ENCODE peak calls at places on chromosomes 6 and 20, in seven cellular contexts. H is ovary; L is T-helper 9 cell; B is stimulated activated CD4-positive, alpha-beta T cell treated with anti-CD3 and anti-CD28 coated beads, Interleukin-1b, Interleukin-23, amount 100 ng/mL, for 4 hours; U is iris pigment epithelial cell; Z is NCI-H2081; W is T-cell. A is an unnamed sample.

GRCh38 chr20:2822073-2822472 is 5.9 kb downstream of the TMEM239 start:
- DNase-seq in B (no peak), W (peak), L (peak), U (peak), H (no peak), Z (no peak), A (peak)

GRCh38 chr6:119742188-119742803 is 392.7 kb upstream of the MAN1A1 start:
- DNase-seq in U (peak), W (peak), H (no peak), B (peak), Z (peak), L (peak), A (peak)

GRCh38 chr20:63135411-63135810 is 80.5 kb downstream of the YTHDF1 start:
- DNase-seq in L (no peak), Z (no peak), B (no peak), U (no peak), H (no peak), W (no peak), A (peak)

GRCh38 chr6:64505312-64505711 is 869.7 kb downstream of the PHF3 start:
- DNase-seq in U (no peak), W (no peak), L (no peak), B (no peak), H (no peak), Z (no peak), A (peak)

GRCh38 chr6:127606131-127606562 is 29.2 kb downstream of the C6orf58 start:
- DNase-seq in U (peak), B (no peak), Z (peak), L (no peak), H (peak), W (no peak), A (peak)

GRCh38 chr20:47493954-47494293 is 7.8 kb upstream of the NCOA3 start:
- DNase-seq in B (no peak), Z (no peak), H (no peak), W (no peak), L (no peak), U (no peak), A (no peak)

GRCh38 chr6:19050765-19051164 is 663.6 kb downstream of the RNF144B start:
- DNase-seq in B (no peak), Z (no peak), U (no peak), W (no peak), L (no peak), H (no peak), A (no peak)

GRCh38 chr6:139159016-139159415 is 24.1 kb downstream of the HECA start:
- DNase-seq in Z (no peak), B (no peak), W (no peak), L (no peak), H (no peak), U (no peak), A (no peak)

GRCh38 chr20:39108746-39109145 is 146.6 kb downstream of the DHX35 start:
- DNase-seq in Z (no peak), U (peak), H (no peak), B (no peak), L (no peak), W (no peak), A (no peak)

GRCh38 chr6:85360794-85361642 is 88.9 kb upstream of the NT5E start:
- DNase-seq in H (no peak), W (no peak), U (peak), B (no peak), Z (no peak), L (no peak), A (no peak)

GRCh38 chr6:98944598-98945011 is 3.1 kb downstream of the FBXL4 start:
- DNase-seq in W (no peak), L (no peak), B (no peak), H (no peak), U (peak), Z (peak), A (no peak)

GRCh38 chr20:38649275-38649891 is 47.8 kb downstream of the ARHGAP40 start:
- DNase-seq in B (no peak), W (no peak), L (no peak), H (no peak), Z (peak), U (peak), A (peak)

GRCh38 chr6:17485181-17485580 is 91.8 kb downstream of the CAP2 start:
- DNase-seq in W (no peak), U (no peak), B (no peak), L (no peak), Z (peak), H (no peak), A (no peak)

GRCh38 chr6:166608819-166609218 is 18.2 kb downstream of the RPS6KA2 start:
- DNase-seq in B (no peak), Z (no peak), U (peak), W (no peak), L (no peak), H (no peak), A (no peak)

GRCh38 chr6:15402401-15403045 is 156.7 kb downstream of the JARID2 start:
- DNase-seq in U (no peak), H (no peak), W (no peak), L (no peak), B (no peak), Z (no peak), A (no peak)

GRCh38 chr6:88637761-88638160 is 325.7 kb downstream of the RNGTT start:
- DNase-seq in Z (no peak), W (no peak), L (no peak), U (no peak), H (no peak), B (no peak), A (no peak)

GRCh38 chr20:33561981-33562601 is 72.2 kb downstream of the CBFA2T2 start:
- DNase-seq in Z (peak), B (no peak), H (peak), U (peak), L (no peak), W (no peak), A (peak)

GRCh38 chr20:62004614-62005013 is 61.1 kb downstream of the TAF4 start:
- DNase-seq in W (no peak), L (no peak), H (no peak), Z (no peak), B (no peak), U (no peak), A (no peak)

A was measured in neural progenitor cell.